ENCODE peak calls at places on chromosomes 16 and 17, in nine cellular contexts. J, B, D, L, C, Y, Z, T and F are unnamed samples.
A peak's percentile ranks its signal among the peaks of the same experiment; 100 is the strongest.

GRCh38 chr17:6512552-6512951 is 43.8 kb downstream of the PITPNM3 start:
- DNase-seq in J (no peak), B (no peak), D (no peak), L (no peak), C (no peak), Y (peak; percentile 13), Z (no peak), T (no peak), F (no peak)

GRCh38 chr17:82884923-82885322 is 45.1 kb upstream of the ZNF750 start:
- DNase-seq in J (no peak), B (no peak), D (no peak), L (no peak), C (no peak), Y (no peak), Z (no peak), T (no peak), F (no peak)

GRCh38 chr17:10031102-10031501 is 126.0 kb upstream of the RCVRN start:
- DNase-seq in J (no peak), B (no peak), D (no peak), L (no peak), C (no peak), Y (no peak), Z (no peak), T (no peak), F (no peak)

GRCh38 chr16:5730783-5731182 is 633.2 kb upstream of the EEF2KMT start:
- DNase-seq in J (no peak), B (no peak), D (no peak), L (no peak), C (no peak), Y (no peak), Z (no peak), T (no peak), F (no peak)

GRCh38 chr16:9134739-9135138 is 43.3 kb downstream of the HAPSTR1 start:
- DNase-seq in J (peak; percentile 48), B (peak; percentile 56), D (peak; percentile 58), L (peak; percentile 75), C (peak; percentile 69), Y (peak; percentile 55), Z (peak; percentile 56), T (peak; percentile 82), F (peak; percentile 70)

GRCh38 chr16:17367034-17367433 is 103.7 kb downstream of the XYLT1 start:
- DNase-seq in J (no peak), B (no peak), D (no peak), L (peak; percentile 72), C (no peak), Y (no peak), Z (no peak), T (no peak), F (no peak)

GRCh38 chr16:3118846-3119245 is 6.5 kb downstream of the ZNF205 start:
- DNase-seq in J (no peak), B (no peak), D (no peak), L (no peak), C (no peak), Y (no peak), Z (no peak), T (no peak), F (no peak)

GRCh38 chr16:59635674-59636073 is 901.6 kb upstream of the GOT2 start:
- DNase-seq in J (peak; percentile 48), B (no peak), D (peak; percentile 31), L (no peak), C (no peak), Y (peak; percentile 65), Z (peak; percentile 71), T (no peak), F (peak; percentile 86)

GRCh38 chr17:50346313-50347086 is 574 bp downstream of the XYLT2 start:
- DNase-seq in J (peak; percentile 16), B (peak; percentile 60), D (no peak), L (no peak), C (peak; percentile 60), Y (no peak), Z (no peak), T (peak; percentile 93), F (no peak)

GRCh38 chr16:82040296-82040695 is 5.2 kb downstream of the HSD17B2 start:
- DNase-seq in J (no peak), B (no peak), D (no peak), L (no peak), C (no peak), Y (no peak), Z (no peak), T (no peak), F (no peak)

GRCh38 chr16:72689851-72690250 is 358.1 kb downstream of the ZFHX3 start:
- DNase-seq in J (peak; percentile 25), B (no peak), D (peak; percentile 12), L (no peak), C (no peak), Y (peak; percentile 17), Z (peak; percentile 49), T (no peak), F (peak; percentile 2)

GRCh38 chr16:80744856-80745255 is 59.5 kb downstream of the CDYL2 start:
- DNase-seq in J (no peak), B (no peak), D (no peak), L (no peak), C (no peak), Y (no peak), Z (no peak), T (no peak), F (no peak)

GRCh38 chr17:81034168-81034777 is 678 bp upstream of the BAIAP2 start:
- DNase-seq in J (no peak), B (no peak), D (no peak), L (no peak), C (no peak), Y (no peak), Z (no peak), T (no peak), F (no peak)

GRCh38 chr17:62670202-62670821 is 42.8 kb downstream of the MRC2 start:
- DNase-seq in J (no peak), B (no peak), D (no peak), L (no peak), C (no peak), Y (no peak), Z (no peak), T (peak; percentile 43), F (no peak)

GRCh38 chr17:33290156-33290697 is 2.9 kb downstream of the ASIC2 start:
- DNase-seq in J (no peak), B (no peak), D (no peak), L (no peak), C (no peak), Y (no peak), Z (no peak), T (no peak), F (no peak)

GRCh38 chr16:84288902-84289301 is 5.8 kb upstream of the WFDC1 start:
- DNase-seq in J (no peak), B (no peak), D (no peak), L (no peak), C (no peak), Y (no peak), Z (no peak), T (no peak), F (no peak)

DNA sequence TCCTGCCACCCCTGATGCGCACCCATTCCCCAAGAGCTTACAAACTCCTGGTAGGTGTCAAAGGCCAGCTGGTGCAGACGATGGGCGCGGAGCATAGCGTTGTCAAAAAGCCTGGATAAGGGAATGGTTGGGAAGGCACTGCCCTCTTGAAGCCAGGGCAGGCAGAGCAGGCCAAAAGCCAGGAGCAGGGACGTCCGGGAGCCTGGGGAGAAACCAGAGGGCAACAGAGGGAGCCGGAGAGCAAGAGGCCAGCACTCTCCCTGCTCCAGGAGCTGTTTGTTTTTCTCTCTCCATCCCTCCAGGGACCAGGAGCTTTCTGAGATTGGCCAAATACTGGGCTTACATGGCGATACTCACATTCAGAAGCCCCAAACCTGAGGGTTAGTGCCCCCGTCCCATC is 334 bp downstream of the GH1 start:
- DNase-seq in J (no peak), B (peak; percentile 20), D (no peak), L (no peak), C (no peak), Y (no peak), Z (no peak), T (no peak), F (no peak)
- TF ChIP-seq CTCF in J (no peak), B (no peak), D (peak; percentile 6), L (no peak), C (no peak), Y (no peak), Z (no peak), T (no peak), F (no peak)

DNA sequence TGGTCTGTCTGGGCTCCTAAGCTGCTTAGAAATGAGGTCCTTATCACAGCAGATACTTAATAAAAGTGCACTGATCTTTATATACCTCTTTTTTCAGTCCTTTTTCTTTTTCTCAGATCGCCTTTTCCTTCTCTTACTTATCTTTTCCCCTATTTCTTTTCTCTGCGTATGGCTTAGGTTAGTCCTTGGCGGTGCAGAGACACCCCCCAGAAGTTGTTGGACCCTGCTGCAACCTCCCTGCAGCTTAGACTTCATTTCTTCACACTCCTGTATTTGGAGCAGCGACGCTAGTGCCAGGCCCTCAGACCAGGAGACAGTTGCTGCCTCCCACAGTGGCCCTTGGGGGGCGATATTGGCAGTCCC is 67.6 kb downstream of the CENPV start:
- DNase-seq in J (no peak), B (peak; percentile 3), D (no peak), L (no peak), C (no peak), Y (no peak), Z (no peak), T (no peak), F (no peak)
- TF ChIP-seq CTCF in J (peak; percentile 41), B (no peak), D (peak; percentile 48), L (peak; percentile 47), C (peak; percentile 88), Y (peak; percentile 45), Z (peak; percentile 62), T (peak; percentile 59), F (peak; percentile 50)

GRCh38 chr17:36647598-36647997 is 46.2 kb downstream of the MRM1 start:
- DNase-seq in J (no peak), B (no peak), D (no peak), L (no peak), C (no peak), Y (no peak), Z (no peak), T (no peak), F (no peak)
- TF ChIP-seq CTCF in J (no peak), B (no peak), D (no peak), L (no peak), C (no peak), Y (no peak), Z (peak; percentile 21), T (no peak), F (no peak)

GRCh38 chr16:66030036-66030435 is 336.5 kb upstream of the CDH5 start:
- DNase-seq in J (peak; percentile 43), B (no peak), D (no peak), L (no peak), C (no peak), Y (peak; percentile 85), Z (peak; percentile 82), T (no peak), F (no peak)

GRCh38 chr16:66028505-66029216 is 337.8 kb upstream of the CDH5 start:
- DNase-seq in J (peak; percentile 97), B (no peak), D (peak; percentile 62), L (no peak), C (no peak), Y (peak; percentile 89), Z (peak; percentile 68), T (no peak), F (peak; percentile 85)

GRCh38 chr16:66025751-66026150 is 340.7 kb upstream of the CDH5 start:
- DNase-seq in J (no peak), B (no peak), D (no peak), L (no peak), C (no peak), Y (no peak), Z (no peak), T (no peak), F (no peak)

GRCh38 chr16:66026931-66027330 is 339.6 kb upstream of the CDH5 start:
- DNase-seq in J (no peak), B (no peak), D (no peak), L (no peak), C (no peak), Y (peak; percentile 44), Z (no peak), T (no peak), F (peak; percentile 34)

GRCh38 chr16:66026211-66026610 is 340.3 kb upstream of the CDH5 start:
- DNase-seq in J (peak; percentile 21), B (no peak), D (peak; percentile 13), L (no peak), C (no peak), Y (no peak), Z (peak; percentile 59), T (peak; percentile 61), F (no peak)
- TF ChIP-seq CTCF in J (peak; percentile 49), B (no peak), D (peak; percentile 19), L (no peak), C (no peak), Y (peak; percentile 39), Z (peak; percentile 68), T (peak; percentile 54), F (peak; percentile 28)